ENCODE peak calls at places on chromosomes 5 and 9, in nine cellular contexts. Q is mammary epithelial cell; V is NCI-H345; X is psoas muscle; E is neural crest cell; P is EL; F is stimulated activated CD8-positive, alpha-beta memory T cell treated with anti-CD3 and anti-CD28 coated beads, Interleukin-15, amount 100 ng/mL, for 48 hours; B is Calu3; N is A172. U is an unnamed sample.

GRCh38 chr5:52922384-52922783 is 66.8 kb upstream of the ITGA2 start:
- DNase-seq in Q (peak; percentile 96), V (no peak), X (no peak), E (no peak), P (peak; percentile 92), F (no peak), B (peak; percentile 81), N (peak; percentile 61), U (no peak)

GRCh38 chr5:68919988-68920490 is 173.8 kb upstream of the SLC30A5 start:
- DNase-seq in Q (no peak), V (no peak), X (no peak), E (no peak), P (no peak), F (no peak), B (no peak), N (no peak), U (no peak)

GRCh38 chr9:32423371-32423770 is 38.9 kb downstream of the ACO1 start:
- DNase-seq in Q (no peak), V (no peak), X (no peak), E (no peak), P (peak; percentile 85), F (no peak), B (peak; percentile 17), N (peak; percentile 71), U (no peak)

GRCh38 chr9:18890372-18890771 is 142.6 kb downstream of the SAXO1 start:
- DNase-seq in Q (peak; percentile 46), V (no peak), X (no peak), E (no peak), P (peak; percentile 48), F (no peak), B (no peak), N (no peak), U (no peak)

GRCh38 chr5:132011561-132012384 is at the start of gene ACSL6:
- DNase-seq in Q (no peak), V (peak; percentile 34), X (peak; percentile 75), E (peak; percentile 23), P (no peak), F (no peak), B (peak; percentile 48), N (no peak), U (no peak)

GRCh38 chr9:89598926-89599325 is 5.9 kb upstream of the GADD45G start:
- DNase-seq in Q (no peak), V (no peak), X (no peak), E (no peak), P (no peak), F (no peak), B (no peak), N (no peak), U (no peak)

GRCh38 chr5:61228691-61229280 is 66.5 kb upstream of the SMIM15 start:
- DNase-seq in Q (peak; percentile 71), V (peak; percentile 3), X (no peak), E (no peak), P (peak; percentile 41), F (no peak), B (no peak), N (peak; percentile 71), U (no peak)

GRCh38 chr9:77833686-77834429 is 185.7 kb upstream of the GNA14 start:
- DNase-seq in Q (no peak), V (no peak), X (no peak), E (no peak), P (no peak), F (no peak), B (no peak), N (no peak), U (no peak)

GRCh38 chr5:32147959-32148358 is 26.2 kb downstream of the GOLPH3 start:
- DNase-seq in Q (no peak), V (no peak), X (no peak), E (no peak), P (no peak), F (no peak), B (no peak), N (no peak), U (no peak)

GRCh38 chr9:36893148-36893547 is 140.9 kb downstream of the PAX5 start:
- DNase-seq in Q (no peak), V (no peak), X (peak; percentile 72), E (no peak), P (no peak), F (no peak), B (no peak), N (no peak), U (no peak)

GRCh38 chr5:38994329-38994927 is 79.8 kb downstream of the RICTOR start:
- DNase-seq in Q (peak; percentile 61), V (no peak), X (no peak), E (no peak), P (peak; percentile 70), F (peak; percentile 2), B (peak; percentile 37), N (peak; percentile 59), U (no peak)

U was measured in progenitor cell of endocrine pancreas.